ENCODE peak calls at places on chromosome 11, in six cellular contexts. B is GM23338, Q is HepG2, O is SK-N-SH, A is H1, F is K562. X is an unnamed sample.

GRCh38 chr11:82089426-82089825 is 644.2 kb downstream of the FAM181B start:
- DNase-seq in B (no peak), Q (no peak), O (no peak), A (no peak), F (no peak), X (no peak)

GRCh38 chr11:90447651-90448050 is 224.8 kb upstream of the CHORDC1 start:
- DNase-seq in B (no peak), Q (no peak), O (no peak), A (no peak), F (no peak), X (no peak)

GRCh38 chr11:106304274-106304673 is 226.8 kb downstream of the AASDHPPT start:
- DNase-seq in B (no peak), Q (no peak), O (no peak), A (no peak), F (no peak), X (no peak)

GRCh38 chr11:116819049-116819448 is 4.1 kb downstream of the APOA4 start:
- DNase-seq in B (no peak), Q (no peak), O (no peak), A (no peak), F (no peak), X (no peak)

GRCh38 chr11:75031224-75031753 is 42.6 kb downstream of the NEU3 start:
- DNase-seq in B (no peak), Q (peak; percentile 41), O (no peak), A (no peak), F (peak; percentile 92), X (peak; percentile 72)

GRCh38 chr11:121615506-121615905 is 162.7 kb upstream of the SORL1-AS1 start:
- DNase-seq in B (no peak), Q (no peak), O (no peak), A (no peak), F (no peak), X (no peak)

GRCh38 chr11:95229199-95230053 is 1.6 kb downstream of the SESN3 start:
- DNase-seq in B (peak; percentile 28), Q (no peak), O (peak; percentile 14), A (no peak), F (no peak), X (peak; percentile 53)

GRCh38 chr11:69465236-69466000 is 16.0 kb upstream of the LINC01488 start:
- DNase-seq in B (no peak), Q (no peak), O (no peak), A (no peak), F (no peak), X (no peak)

GRCh38 chr11:76770642-76771445 is 12.3 kb upstream of the TSKU start:
- DNase-seq in B (no peak), Q (peak; percentile 69), O (no peak), A (no peak), F (no peak), X (no peak)

GRCh38 chr11:77411238-77411637 is 62.7 kb downstream of the PAK1 start:
- DNase-seq in B (peak; percentile 37), Q (no peak), O (no peak), A (no peak), F (no peak), X (no peak)

GRCh38 chr11:23990346-23990745 is 506.5 kb upstream of the LUZP2 start:
- DNase-seq in B (no peak), Q (no peak), O (no peak), A (no peak), F (no peak), X (no peak)

GRCh38 chr11:80096736-80097135 is 655.9 kb upstream of the TENM4 start:
- DNase-seq in B (no peak), Q (no peak), O (no peak), A (no peak), F (no peak), X (no peak)

GRCh38 chr11:93732237-93732892 is 8.9 kb downstream of the TAF1D start:
- DNase-seq in B (no peak), Q (no peak), O (no peak), A (no peak), F (no peak), X (no peak)

GRCh38 chr11:110147965-110148709 is 54.9 kb downstream of the ZC3H12C start:
- DNase-seq in B (no peak), Q (no peak), O (no peak), A (no peak), F (no peak), X (peak; percentile 52)

DNA sequence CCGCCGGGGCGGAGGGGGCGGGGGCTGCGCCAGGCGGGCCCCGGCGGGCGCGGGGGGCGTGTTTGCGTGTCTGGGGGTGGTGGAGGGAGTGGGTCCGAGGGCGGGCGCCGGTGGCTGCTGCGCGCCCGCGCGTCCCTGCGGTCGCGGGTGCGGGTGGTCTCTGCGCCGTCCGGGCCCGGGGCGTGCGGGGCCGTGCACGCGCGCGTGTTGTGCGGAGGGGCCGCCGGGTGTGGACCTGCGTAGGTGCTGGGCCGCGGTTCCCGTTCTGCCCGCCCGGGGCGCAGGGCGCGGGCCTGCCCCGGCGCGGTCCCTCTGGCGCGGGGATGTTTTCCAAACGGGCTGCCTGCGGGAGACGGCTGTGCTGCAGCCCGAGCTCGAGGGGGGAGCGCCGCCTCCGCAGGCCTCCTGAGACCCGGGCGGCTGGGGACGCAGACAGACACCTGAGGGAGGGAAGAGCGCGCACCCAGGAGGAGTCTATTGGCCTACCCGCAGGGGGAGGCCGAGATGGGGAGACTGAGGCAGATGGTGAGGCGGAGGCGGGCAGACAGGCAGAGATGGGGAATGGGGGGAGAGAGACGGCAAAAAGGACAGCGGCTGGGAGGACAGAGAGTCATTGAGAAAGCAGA is 442 bp downstream of the PELI3 start:
- DNase-seq in B (peak; percentile 64), Q (no peak), O (no peak), A (no peak), F (no peak), X (peak; percentile 19)
- TF ChIP-seq POLR2AphosphoS5 in B (no peak), Q (no peak), O (no peak), A (no peak), F (no peak), X (peak; percentile 23)

GRCh38 chr11:17263803-17264202 is 12.7 kb upstream of the NUCB2 start:
- DNase-seq in B (no peak), Q (no peak), O (no peak), A (no peak), F (no peak), X (no peak)
- H3K4me2 ChIP-seq in B (no peak overlapping the region), Q (no peak overlapping the region), O (no peak overlapping the region), A (no peak overlapping the region), F (no peak overlapping the region), X (no peak overlapping the region)

DNA sequence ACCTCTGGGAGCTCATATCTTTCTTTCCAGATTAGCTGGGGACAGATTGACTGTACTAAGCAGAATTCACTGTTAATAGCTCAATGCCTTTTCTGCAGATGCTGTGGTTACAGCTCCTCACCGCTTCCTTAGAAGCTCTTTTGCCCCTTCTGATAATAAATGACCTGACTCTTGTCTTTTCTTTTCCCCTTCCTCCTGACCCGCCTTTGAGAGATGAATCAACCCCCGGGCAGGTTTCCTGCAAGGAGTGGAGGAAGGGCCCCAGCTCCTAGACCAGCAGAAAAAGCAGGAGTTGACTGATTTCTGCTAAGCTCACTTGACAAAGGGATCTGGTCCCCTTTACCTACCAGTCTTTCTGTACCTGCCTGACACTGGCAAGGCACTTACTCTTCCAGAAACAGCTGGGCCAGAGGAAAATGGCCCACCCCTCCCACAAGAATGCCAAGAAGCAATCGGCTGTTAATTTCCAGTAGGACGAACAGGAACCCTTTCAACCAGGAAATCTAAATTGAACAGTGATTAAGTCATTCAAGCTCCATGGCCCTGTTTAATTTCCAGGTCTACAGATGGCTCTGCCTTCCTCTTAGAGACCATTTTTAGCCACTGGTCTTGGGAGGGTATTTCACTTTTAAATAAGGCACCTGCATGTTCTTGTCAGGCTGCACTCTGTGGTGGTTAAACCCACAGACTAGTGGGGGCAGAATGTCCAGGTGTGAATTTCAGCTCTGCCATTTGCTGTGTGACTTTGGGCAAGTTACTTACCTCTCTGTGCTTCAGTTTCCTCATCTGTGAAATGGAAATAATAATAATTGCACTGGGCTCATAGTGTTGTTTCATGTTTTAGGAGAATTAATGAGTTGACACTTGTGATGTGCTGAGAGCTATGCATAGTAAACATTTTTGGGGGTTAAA is 67.5 kb downstream of the PRR5L start:
- DNase-seq in B (peak; percentile 66), Q (no peak), O (no peak), A (peak; percentile 47), F (no peak), X (peak; percentile 21)
- TF ChIP-seq POLR2AphosphoS5 in B (no peak), Q (no peak), O (no peak), A (no peak), F (no peak), X (no peak)

DNA sequence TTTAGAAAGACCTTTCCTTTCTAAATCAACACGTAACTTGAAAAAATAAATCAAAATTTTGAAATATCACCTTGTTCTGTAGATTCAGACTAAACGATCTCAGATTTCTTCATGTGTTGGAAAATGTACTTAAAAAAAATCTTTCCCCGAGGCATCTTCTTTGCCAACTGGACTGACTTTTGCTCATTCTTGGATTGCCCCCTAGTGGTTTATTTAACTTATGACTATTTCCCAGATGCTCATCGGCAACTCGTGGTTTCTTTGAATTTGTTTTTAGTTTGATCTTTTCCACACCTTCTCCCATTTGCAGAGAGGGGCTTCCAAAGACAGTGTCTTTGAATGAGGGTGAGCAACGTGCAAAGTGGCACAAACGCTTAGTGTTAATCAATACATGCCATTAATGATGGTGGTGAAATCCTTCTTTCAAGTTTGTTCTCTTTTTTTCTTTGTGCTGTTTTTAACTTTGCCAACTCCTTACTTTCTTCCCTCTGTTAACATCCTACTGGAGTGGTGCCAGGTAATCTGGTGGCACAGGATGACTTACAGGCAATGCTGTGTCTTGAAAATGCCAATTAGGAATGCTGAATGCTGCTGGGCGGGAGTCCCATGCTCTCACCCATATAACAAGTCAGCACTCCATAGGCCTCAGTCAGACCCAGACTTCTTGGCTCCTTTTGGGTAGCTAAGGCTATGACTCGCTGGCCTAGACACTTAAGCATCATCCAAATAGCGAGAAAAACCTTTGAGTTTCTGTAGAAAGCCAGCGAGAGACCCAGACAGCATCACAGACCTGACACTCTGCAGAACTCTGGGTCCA is 18.3 kb downstream of the PRSS23 start:
- DNase-seq in B (peak; percentile 85), Q (peak; percentile 42), O (peak; percentile 51), A (no peak), F (peak; percentile 60), X (peak; percentile 84)
- H3K4me2 ChIP-seq in B (no peak overlapping the region), Q (no peak overlapping the region), O (peak overlapping the region; percentile 68), A (no peak overlapping the region), F (no peak overlapping the region), X (peak overlapping the region; percentile 12)

GRCh38 chr11:120184946-120185677 is 25.7 kb upstream of the OAF start:
- DNase-seq in B (no peak), Q (peak; percentile 93), O (peak; percentile 68), A (peak; percentile 41), F (no peak), X (no peak)
- TF ChIP-seq POLR2AphosphoS5 in B (no peak), Q (peak; percentile 77), O (no peak), A (no peak), F (no peak), X (no peak)

X was measured in endothelial cell of umbilical vein.